ENCODE peak calls at places on chromosomes 1 and 21, in eight cellular contexts. One of them, this sample, is unnamed. For H4K20me1, the result is how much of the 10 kb centered on the place peaks cover.

GRCh38 chr21:41601573-41602371 is 93.8 kb upstream of the TMPRSS2 start:
- DNase-seq in fibroblast of lung: no peak
- DNase-seq in GM23248: peak
- DNase-seq in neural progenitor cell: no peak
- DNase-seq in H9: no peak
- DNase-seq in DND-41: no peak
- DNase-seq in OCI-LY7: no peak
- DNase-seq in hepatocyte: peak
- DNase-seq in this sample: peak

GRCh38 chr21:34205811-34206635 is 132.6 kb downstream of the MRPS6 start:
- DNase-seq in hepatocyte: no peak
- DNase-seq in OCI-LY7: no peak
- DNase-seq in H9: no peak
- DNase-seq in neural progenitor cell: no peak
- DNase-seq in fibroblast of lung: peak
- DNase-seq in DND-41: no peak
- DNase-seq in GM23248: peak
- DNase-seq in this sample: no peak

GRCh38 chr1:180365039-180365438 is 135.0 kb downstream of the LHX4 start:
- DNase-seq in GM23248: peak
- DNase-seq in DND-41: no peak
- DNase-seq in OCI-LY7: peak
- DNase-seq in hepatocyte: no peak
- DNase-seq in neural progenitor cell: peak
- DNase-seq in H9: no peak
- DNase-seq in fibroblast of lung: no peak
- DNase-seq in this sample: no peak

GRCh38 chr1:62045579-62045978 is 149.1 kb upstream of the L1TD1 start:
- DNase-seq in fibroblast of lung: no peak
- DNase-seq in H9: no peak
- DNase-seq in DND-41: no peak
- DNase-seq in OCI-LY7: no peak
- DNase-seq in hepatocyte: no peak
- DNase-seq in neural progenitor cell: no peak
- DNase-seq in GM23248: no peak
- DNase-seq in this sample: peak

GRCh38 chr1:229848762-229849677 is 218.0 kb upstream of the GALNT2 start:
- DNase-seq in DND-41: peak
- DNase-seq in hepatocyte: peak
- DNase-seq in OCI-LY7: peak
- DNase-seq in H9: no peak
- DNase-seq in neural progenitor cell: peak
- DNase-seq in fibroblast of lung: peak
- DNase-seq in GM23248: peak
- DNase-seq in this sample: peak

GRCh38 chr1:244869950-244870349 is 5.6 kb upstream of the HNRNPU start:
- DNase-seq in neural progenitor cell: no peak
- DNase-seq in OCI-LY7: peak
- DNase-seq in DND-41: no peak
- DNase-seq in H9: no peak
- DNase-seq in hepatocyte: no peak
- DNase-seq in GM23248: no peak
- DNase-seq in fibroblast of lung: no peak
- DNase-seq in this sample: no peak

GRCh38 chr21:44854391-44854663 is 19.2 kb downstream of the PTTG1IP start:
- DNase-seq in neural progenitor cell: no peak
- DNase-seq in H9: no peak
- DNase-seq in fibroblast of lung: no peak
- DNase-seq in DND-41: no peak
- DNase-seq in hepatocyte: no peak
- DNase-seq in GM23248: no peak
- DNase-seq in OCI-LY7: no peak
- DNase-seq in this sample: no peak

GRCh38 chr1:230067441-230067870 is 418 bp downstream of the GALNT2 start:
- DNase-seq in H9: no peak
- DNase-seq in OCI-LY7: no peak
- DNase-seq in DND-41: peak
- DNase-seq in hepatocyte: no peak
- DNase-seq in neural progenitor cell: peak
- DNase-seq in GM23248: peak
- DNase-seq in fibroblast of lung: peak
- DNase-seq in this sample: peak

GRCh38 chr1:214116258-214116657 is 128.5 kb downstream of the PROX1 start:
- DNase-seq in GM23248: no peak
- DNase-seq in fibroblast of lung: no peak
- DNase-seq in hepatocyte: no peak
- DNase-seq in neural progenitor cell: no peak
- DNase-seq in OCI-LY7: no peak
- DNase-seq in H9: no peak
- DNase-seq in DND-41: no peak
- DNase-seq in this sample: no peak

DNA sequence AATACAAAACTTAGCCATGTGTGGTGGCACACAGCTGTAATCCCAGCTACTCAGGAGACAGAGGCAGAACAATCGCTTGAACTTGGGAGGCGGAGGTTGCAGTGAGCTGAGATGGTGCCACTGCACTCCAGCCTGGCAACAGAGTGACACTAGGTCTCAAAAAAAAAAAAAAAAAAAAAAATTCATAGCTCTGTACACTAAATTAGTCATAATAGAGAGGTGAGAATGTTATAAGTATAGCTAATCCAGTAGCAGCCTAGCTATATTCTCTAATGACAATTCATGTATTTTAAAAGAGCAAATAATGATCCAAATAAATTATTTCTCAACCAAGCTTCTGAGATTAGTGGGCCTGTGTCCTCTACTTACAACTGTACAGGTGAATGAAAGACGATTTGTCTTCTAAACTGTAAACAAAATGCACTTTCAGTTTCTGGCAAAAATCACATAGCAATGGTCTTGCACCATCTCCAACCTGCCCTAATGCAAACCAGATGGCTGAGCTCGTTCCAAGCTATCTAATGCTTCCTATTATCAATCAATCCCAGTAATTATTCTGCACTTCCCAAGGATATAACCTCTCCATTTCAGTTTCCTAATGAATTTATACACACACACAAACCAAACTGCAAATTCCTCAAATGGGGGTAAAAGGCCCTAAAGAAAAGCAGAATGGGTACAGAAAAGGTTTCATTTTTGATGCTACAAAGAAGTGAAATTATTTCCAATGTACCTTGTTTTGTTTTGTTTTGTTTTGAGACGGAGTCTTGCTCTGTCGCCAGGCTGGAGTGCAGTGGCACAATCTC is 56.5 kb downstream of the GATAD2B start:
- DNase-seq in DND-41: no peak
- DNase-seq in fibroblast of lung: peak
- DNase-seq in OCI-LY7: no peak
- DNase-seq in H9: no peak
- DNase-seq in GM23248: peak
- DNase-seq in hepatocyte: peak
- DNase-seq in neural progenitor cell: no peak
- DNase-seq in this sample: no peak
- H3K4me2 ChIP-seq in DND-41: no peak
- H3K4me2 ChIP-seq in fibroblast of lung: peak
- H3K4me2 ChIP-seq in OCI-LY7: no peak
- H3K4me2 ChIP-seq in H9: no peak
- H3K4me2 ChIP-seq in GM23248: peak
- H3K4me2 ChIP-seq in hepatocyte: no peak
- H3K4me2 ChIP-seq in neural progenitor cell: no peak
- H3K4me2 ChIP-seq in this sample: no peak

DNA sequence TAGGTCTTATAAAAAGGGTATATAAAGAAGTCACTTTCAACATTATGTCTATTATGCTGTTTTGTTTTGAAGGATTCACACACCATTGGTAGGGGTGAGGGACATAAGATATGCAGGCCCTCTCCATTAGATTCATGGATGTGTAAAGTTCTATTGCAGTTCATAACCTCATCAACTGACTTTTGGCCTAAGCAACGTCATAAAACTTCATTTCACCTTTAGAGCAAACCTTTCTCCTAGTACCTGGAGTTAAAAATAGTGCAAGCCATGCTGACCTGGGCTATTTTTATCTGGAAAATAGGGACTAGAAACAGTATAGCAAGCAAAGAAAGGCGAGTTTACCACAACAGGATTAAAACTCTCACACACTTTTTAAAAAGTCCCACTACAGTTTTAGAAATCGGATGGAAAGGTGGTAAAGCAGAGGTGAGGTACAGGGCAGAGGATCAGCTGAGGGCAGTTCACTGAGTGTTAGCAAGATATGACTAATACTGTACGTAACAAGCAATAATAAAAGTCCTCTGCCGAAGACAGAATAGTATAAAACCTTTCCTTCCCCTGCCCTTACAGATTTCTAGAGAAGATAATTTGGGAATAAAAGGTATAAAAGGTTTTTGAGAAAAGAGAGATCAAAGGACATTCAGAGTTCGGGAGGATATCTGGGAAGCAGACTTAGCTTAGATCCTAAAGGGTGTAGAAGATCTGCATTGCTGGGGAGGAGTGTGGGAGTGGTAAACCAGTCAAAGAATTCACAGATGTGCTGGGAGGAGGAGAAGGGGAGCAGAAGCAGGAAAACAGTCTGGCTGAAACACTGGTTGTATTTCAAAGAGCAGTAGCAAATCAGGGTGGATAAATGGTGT is 14.3 kb downstream of the EGLN1 start:
- DNase-seq in fibroblast of lung: no peak
- DNase-seq in DND-41: no peak
- DNase-seq in neural progenitor cell: no peak
- DNase-seq in OCI-LY7: no peak
- DNase-seq in GM23248: peak
- DNase-seq in H9: no peak
- DNase-seq in hepatocyte: peak
- DNase-seq in this sample: peak
- H4K20me1 ChIP-seq in fibroblast of lung: under half
- H4K20me1 ChIP-seq in DND-41: under half
- H4K20me1 ChIP-seq in neural progenitor cell: half or more
- H4K20me1 ChIP-seq in OCI-LY7: under half
- H4K20me1 ChIP-seq in GM23248: under half
- H4K20me1 ChIP-seq in H9: under half
- H4K20me1 ChIP-seq in hepatocyte: half or more
- H4K20me1 ChIP-seq in this sample: under half

DNA sequence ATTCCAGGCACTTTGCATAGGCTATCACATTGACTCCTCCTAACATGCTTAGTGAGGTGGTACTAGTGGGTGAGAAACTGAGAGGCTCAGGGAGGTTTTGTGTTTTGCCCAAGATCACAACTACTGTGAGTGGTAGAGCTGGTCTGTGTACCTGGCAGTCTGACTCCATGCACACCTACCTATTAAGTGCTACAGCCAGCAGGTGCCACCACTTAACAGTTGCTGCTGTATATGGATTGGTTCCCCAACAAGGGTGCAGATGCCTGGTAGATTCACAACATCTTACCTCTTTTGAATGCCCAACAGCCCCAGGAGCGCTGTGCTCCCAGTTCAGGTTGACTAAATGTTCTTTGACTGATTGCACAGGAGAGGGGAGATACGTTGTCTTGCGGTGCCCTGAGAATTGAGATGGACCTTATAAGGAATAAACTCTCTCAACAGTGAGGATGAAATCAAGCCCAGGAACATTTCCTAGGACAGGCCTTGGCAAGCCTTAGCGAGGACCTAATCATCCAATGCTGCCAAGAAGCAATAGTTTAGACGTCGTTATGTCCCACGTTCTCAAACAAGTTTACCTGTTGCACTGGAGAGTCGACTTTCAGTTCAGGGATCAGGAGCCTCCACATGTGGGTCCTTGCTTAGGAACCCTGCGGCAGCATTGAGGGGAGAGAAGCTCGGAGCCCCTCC is 78.9 kb upstream of the F3 start:
- DNase-seq in fibroblast of lung: no peak
- DNase-seq in GM23248: no peak
- DNase-seq in neural progenitor cell: no peak
- DNase-seq in H9: no peak
- DNase-seq in OCI-LY7: no peak
- DNase-seq in hepatocyte: no peak
- DNase-seq in DND-41: no peak
- DNase-seq in this sample: peak
- H3K4me2 ChIP-seq in fibroblast of lung: no peak
- H3K4me2 ChIP-seq in GM23248: no peak
- H3K4me2 ChIP-seq in neural progenitor cell: no peak
- H3K4me2 ChIP-seq in H9: no peak
- H3K4me2 ChIP-seq in OCI-LY7: no peak
- H3K4me2 ChIP-seq in hepatocyte: no peak
- H3K4me2 ChIP-seq in DND-41: no peak
- H3K4me2 ChIP-seq in this sample: peak

DNA sequence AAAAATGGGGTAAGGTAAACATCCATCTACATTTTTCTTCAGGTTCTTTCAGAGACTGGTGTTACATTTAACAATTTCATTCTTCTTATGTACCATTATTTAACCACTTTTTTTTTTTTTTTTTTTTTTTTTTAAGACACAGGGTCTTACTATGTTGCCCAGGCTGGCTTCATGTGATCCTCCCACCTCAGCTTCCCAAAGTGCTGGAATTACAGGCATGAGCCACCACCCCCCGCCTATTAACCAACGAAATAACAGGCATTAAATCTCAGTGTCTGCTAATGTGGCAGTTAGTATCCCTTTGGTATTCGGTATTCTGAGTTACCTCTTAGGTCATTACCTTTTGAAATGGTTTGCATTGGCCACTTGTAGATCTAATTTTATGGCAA is 84.0 kb downstream of the MRPL37 start:
- DNase-seq in neural progenitor cell: no peak
- DNase-seq in OCI-LY7: no peak
- DNase-seq in DND-41: no peak
- DNase-seq in H9: no peak
- DNase-seq in fibroblast of lung: no peak
- DNase-seq in GM23248: no peak
- DNase-seq in hepatocyte: no peak
- DNase-seq in this sample: no peak
- H4K20me1 ChIP-seq in neural progenitor cell: half or more
- H4K20me1 ChIP-seq in OCI-LY7: under half
- H4K20me1 ChIP-seq in DND-41: under half
- H4K20me1 ChIP-seq in H9: under half
- H4K20me1 ChIP-seq in fibroblast of lung: under half
- H4K20me1 ChIP-seq in GM23248: under half
- H4K20me1 ChIP-seq in hepatocyte: under half
- H4K20me1 ChIP-seq in this sample: under half

DNA sequence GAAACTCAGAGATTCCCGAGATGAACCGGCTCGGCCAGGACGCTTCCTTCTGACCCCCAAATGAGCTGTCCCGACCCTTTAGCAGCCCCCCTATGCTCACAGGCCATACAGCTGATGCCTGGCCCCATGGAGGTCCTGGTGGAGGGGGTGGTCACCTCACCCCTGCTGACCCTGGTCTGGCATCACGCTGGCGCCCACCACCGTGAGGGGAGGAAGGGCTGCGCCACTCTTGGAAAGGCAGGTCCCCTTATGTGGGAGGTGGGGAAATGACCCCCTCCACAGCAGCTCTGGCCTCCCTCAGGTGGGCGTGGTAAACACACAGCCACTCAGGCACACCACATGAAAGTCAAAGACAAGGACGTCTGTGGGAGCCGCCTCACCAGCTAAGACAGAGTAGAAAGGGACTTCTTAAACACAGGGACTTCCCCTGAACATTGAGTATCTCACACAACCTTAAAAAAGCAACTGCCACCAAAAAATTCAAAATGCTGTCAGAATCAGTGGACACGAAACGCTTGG is 7.0 kb downstream of the GPR157 start:
- DNase-seq in neural progenitor cell: no peak
- DNase-seq in fibroblast of lung: no peak
- DNase-seq in H9: no peak
- DNase-seq in OCI-LY7: no peak
- DNase-seq in GM23248: no peak
- DNase-seq in DND-41: peak
- DNase-seq in hepatocyte: no peak
- DNase-seq in this sample: no peak
- H3K4me2 ChIP-seq in neural progenitor cell: no peak
- H3K4me2 ChIP-seq in fibroblast of lung: no peak
- H3K4me2 ChIP-seq in H9: no peak
- H3K4me2 ChIP-seq in OCI-LY7: no peak
- H3K4me2 ChIP-seq in GM23248: no peak
- H3K4me2 ChIP-seq in DND-41: peak
- H3K4me2 ChIP-seq in hepatocyte: no peak
- H3K4me2 ChIP-seq in this sample: no peak

This sample was measured in mammary epithelial cell.